ENCODE peak calls at places on chromosome 3, in five cellular contexts. Z is stomach, W is H1, D is sigmoid colon, C is A549. O is an unnamed sample.

GRCh38 chr3:132255041-132255745 is 62.0 kb upstream of the ACP3 start:
- DNase-seq in Z (no peak), W (no peak), D (no peak), C (no peak), O (no peak)

GRCh38 chr3:12991481-12991837 is 81.8 kb downstream of the IQSEC1 start:
- DNase-seq in Z (no peak), W (no peak), D (no peak), C (no peak), O (no peak)

GRCh38 chr3:113685956-113686721 is 10.3 kb downstream of the USF3 start:
- DNase-seq in Z (no peak), W (no peak), D (no peak), C (no peak), O (no peak)

GRCh38 chr3:133747907-133748639 is 1.9 kb downstream of the TF start:
- DNase-seq in Z (no peak), W (no peak), D (no peak), C (no peak), O (no peak)

GRCh38 chr3:14925729-14926591 is 21.4 kb upstream of the NR2C2 start:
- DNase-seq in Z (no peak), W (peak), D (no peak), C (peak), O (no peak)

GRCh38 chr3:44076221-44076829 is 165.4 kb upstream of the TOPAZ1 start:
- DNase-seq in Z (no peak), W (peak), D (no peak), C (no peak), O (no peak)

GRCh38 chr3:139418144-139418543 is 28.7 kb upstream of the COPB2 start:
- DNase-seq in Z (no peak), W (no peak), D (no peak), C (no peak), O (no peak)

GRCh38 chr3:119279101-119279554 is 15.1 kb upstream of the ARHGAP31 start:
- DNase-seq in Z (peak), W (no peak), D (peak), C (no peak), O (peak)

GRCh38 chr3:189806171-189806951 is 175.2 kb downstream of the TP63 start:
- DNase-seq in Z (no peak), W (no peak), D (no peak), C (no peak), O (no peak)

GRCh38 chr3:79769234-79769633 is 1.4 kb upstream of the ROBO1 start:
- DNase-seq in Z (no peak), W (no peak), D (no peak), C (no peak), O (no peak)

GRCh38 chr3:139534444-139534812 is 5.1 kb downstream of the RBP1 start:
- DNase-seq in Z (peak), W (no peak), D (peak), C (no peak), O (peak)

GRCh38 chr3:9727743-9728142 is 3.8 kb upstream of the BRPF1 start:
- DNase-seq in Z (no peak), W (no peak), D (no peak), C (no peak), O (no peak)

GRCh38 chr3:42501681-42502428 is 588 bp upstream of the VIPR1 start:
- DNase-seq in Z (peak), W (peak), D (peak), C (no peak), O (no peak)

GRCh38 chr3:23198801-23199200 is 4.3 kb upstream of the UBE2E2 start:
- DNase-seq in Z (no peak), W (no peak), D (no peak), C (no peak), O (no peak)

GRCh38 chr3:172057624-172058023 is 18.2 kb downstream of the FNDC3B start:
- DNase-seq in Z (no peak), W (no peak), D (no peak), C (no peak), O (no peak)

GRCh38 chr3:42148982-42149432 is 57.9 kb downstream of the TRAK1 start:
- DNase-seq in Z (peak), W (peak), D (peak), C (no peak), O (peak)

GRCh38 chr3:12287727-12288465 is 974 bp upstream of the PPARG start:
- DNase-seq in Z (peak), W (peak), D (no peak), C (no peak), O (peak)

GRCh38 chr3:196968233-196969000 is at the start of gene PIGZ:
- DNase-seq in Z (peak), W (peak), D (no peak), C (no peak), O (peak)

GRCh38 chr3:167467848-167468611 is 5.8 kb downstream of the SERPINI2 start:
- DNase-seq in Z (no peak), W (no peak), D (no peak), C (no peak), O (no peak)

GRCh38 chr3:55639886-55640765 is 153.0 kb upstream of the WNT5A start:
- DNase-seq in Z (no peak), W (no peak), D (no peak), C (no peak), O (no peak)

GRCh38 chr3:113223831-113224240 is 12.5 kb downstream of the BOC start:
- DNase-seq in Z (no peak), W (no peak), D (no peak), C (no peak), O (no peak)

GRCh38 chr3:192482809-192483208 is 244.5 kb downstream of the FGF12 start:
- DNase-seq in Z (no peak), W (no peak), D (no peak), C (no peak), O (no peak)

GRCh38 chr3:42264399-42265058 is 1.5 kb downstream of the CCK start:
- DNase-seq in Z (peak), W (peak), D (peak), C (peak), O (no peak)

GRCh38 chr3:46613313-46614005 is 1.1 kb downstream of the FAM240A start:
- DNase-seq in Z (no peak), W (peak), D (no peak), C (no peak), O (no peak)

GRCh38 chr3:179292440-179292839 is 30.4 kb upstream of the ZNF639 start:
- DNase-seq in Z (no peak), W (no peak), D (no peak), C (no peak), O (no peak)

GRCh38 chr3:129441782-129442181 is 1.8 kb downstream of the IFT122 start:
- DNase-seq in Z (no peak), W (no peak), D (no peak), C (no peak), O (peak)

GRCh38 chr3:189186093-189186492 is 14.3 kb downstream of the TPRG1 start:
- DNase-seq in Z (no peak), W (no peak), D (no peak), C (no peak), O (no peak)

GRCh38 chr3:19046440-19046839 is 101.9 kb upstream of the KCNH8 start:
- DNase-seq in Z (no peak), W (no peak), D (no peak), C (no peak), O (no peak)

GRCh38 chr3:30511524-30512278 is 94.7 kb upstream of the TGFBR2 start:
- DNase-seq in Z (no peak), W (no peak), D (no peak), C (peak), O (no peak)

GRCh38 chr3:182937293-182938051 is 42.9 kb downstream of the DCUN1D1 start:
- DNase-seq in Z (no peak), W (no peak), D (no peak), C (no peak), O (no peak)

GRCh38 chr3:32451049-32451659 is 51.5 kb downstream of the CMTM6 start:
- DNase-seq in Z (peak), W (no peak), D (no peak), C (no peak), O (no peak)

GRCh38 chr3:153161138-153161713 is 800 bp upstream of the RAP2B start:
- DNase-seq in Z (peak), W (peak), D (peak), C (peak), O (peak)

GRCh38 chr3:3084890-3085289 is 25.3 kb downstream of the IL5RA start:
- DNase-seq in Z (no peak), W (no peak), D (no peak), C (no peak), O (no peak)

GRCh38 chr3:118936811-118937210 is 97.8 kb downstream of the IGSF11 start:
- DNase-seq in Z (no peak), W (no peak), D (no peak), C (no peak), O (no peak)

GRCh38 chr3:115217678-115218451 is 70.8 kb upstream of the ZBTB20 start:
- DNase-seq in Z (no peak), W (no peak), D (no peak), C (peak), O (peak)

GRCh38 chr3:57224856-57225255 is 2.7 kb upstream of the APPL1 start:
- DNase-seq in Z (no peak), W (no peak), D (no peak), C (no peak), O (no peak)

GRCh38 chr3:186057594-186057993 is 51.3 kb downstream of the ETV5 start:
- DNase-seq in Z (no peak), W (no peak), D (no peak), C (no peak), O (no peak)

GRCh38 chr3:186361612-186362408 is at the start of gene DGKG:
- DNase-seq in Z (peak), W (peak), D (peak), C (peak), O (no peak)

GRCh38 chr3:107596639-107597038 is 73.9 kb downstream of the BBX start:
- DNase-seq in Z (no peak), W (no peak), D (no peak), C (no peak), O (no peak)
- TF ChIP-seq EP300 in Z (no peak), W (no peak), D (no peak), C (no peak), O (no peak)

GRCh38 chr3:21154911-21155310 is 596.1 kb downstream of the ZNF385D start:
- DNase-seq in Z (no peak), W (no peak), D (no peak), C (no peak), O (no peak)
- TF ChIP-seq EP300 in Z (no peak), W (no peak), D (no peak), C (no peak), O (no peak)

GRCh38 chr3:105315827-105316226 is 50.9 kb upstream of the ALCAM start:
- DNase-seq in Z (no peak), W (no peak), D (no peak), C (no peak), O (no peak)
- TF ChIP-seq EP300 in Z (no peak), W (no peak), D (no peak), C (no peak), O (no peak)

GRCh38 chr3:16305121-16305541 is 40.1 kb downstream of the OXNAD1 start:
- DNase-seq in Z (no peak), W (no peak), D (no peak), C (no peak), O (no peak)

GRCh38 chr3:16302082-16302631 is 37.1 kb downstream of the OXNAD1 start:
- DNase-seq in Z (no peak), W (no peak), D (no peak), C (no peak), O (no peak)

GRCh38 chr3:16303037-16303436 is 38.0 kb downstream of the OXNAD1 start:
- DNase-seq in Z (no peak), W (no peak), D (no peak), C (no peak), O (no peak)

GRCh38 chr3:16301490-16301889 is 36.5 kb downstream of the OXNAD1 start:
- DNase-seq in Z (no peak), W (no peak), D (no peak), C (no peak), O (no peak)

GRCh38 chr3:16304065-16305010 is 39.3 kb downstream of the OXNAD1 start:
- DNase-seq in Z (no peak), W (no peak), D (no peak), C (no peak), O (no peak)
- TF ChIP-seq EP300 in Z (no peak), W (no peak), D (no peak), C (no peak), O (no peak)

DNA sequence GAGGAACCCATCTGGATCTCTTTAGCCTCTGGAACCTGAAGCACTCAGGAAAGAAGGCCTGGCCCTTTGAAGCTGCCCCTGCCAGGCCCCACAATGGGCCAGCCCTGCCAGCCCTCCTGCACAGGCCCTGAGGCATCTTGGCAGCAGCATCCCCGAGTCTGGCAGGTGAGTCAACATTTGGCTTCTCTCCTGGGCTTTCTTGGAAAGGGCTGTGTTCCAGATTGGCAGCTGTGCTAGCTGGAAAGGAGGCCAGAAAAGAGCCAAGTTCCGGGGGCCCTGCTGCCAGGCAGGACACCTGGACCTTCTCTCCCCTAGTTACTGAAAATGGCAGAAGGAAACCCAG is 187.2 kb downstream of the SHQ1 start:
- DNase-seq in Z (peak), W (no peak), D (peak), C (peak), O (no peak)
- TF ChIP-seq EP300 in Z (no peak), W (no peak), D (peak), C (peak), O (no peak)

DNA sequence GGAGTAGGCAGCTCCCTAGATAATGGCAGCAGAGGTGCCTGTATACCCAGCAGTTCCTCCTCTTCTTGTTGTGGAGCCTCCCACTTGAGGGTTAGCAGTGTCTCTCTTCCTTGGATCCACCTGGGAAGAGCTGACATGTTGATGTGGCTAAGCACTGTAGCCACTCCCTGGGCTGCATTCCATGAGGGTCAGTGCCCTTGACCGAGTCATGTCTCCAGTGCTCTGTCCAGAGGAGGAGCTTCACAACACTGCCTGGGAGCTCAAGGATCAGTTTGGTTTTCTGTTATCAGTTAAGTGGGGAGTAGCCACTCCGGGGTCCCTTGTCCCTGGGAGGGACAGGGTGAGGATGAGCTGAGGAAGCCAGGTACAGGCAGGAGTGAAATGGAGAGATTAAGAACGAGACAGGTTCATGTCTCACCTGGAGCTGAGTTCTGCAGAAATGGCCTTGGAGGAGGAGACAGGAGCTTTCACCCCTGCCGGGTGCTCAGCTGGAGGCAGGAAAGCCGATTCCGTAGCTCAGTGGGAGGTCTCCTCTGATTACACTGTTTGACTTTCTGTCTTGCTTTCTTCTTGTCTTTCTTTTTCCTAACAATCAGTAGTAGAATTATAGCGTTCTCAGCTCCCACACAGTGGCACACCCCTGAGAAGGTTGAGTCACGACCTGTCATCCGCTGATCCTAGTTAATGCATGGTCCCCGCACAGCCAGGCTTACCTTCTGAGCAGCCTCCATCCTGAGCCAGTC is 57.9 kb upstream of the SEC22A start:
- DNase-seq in Z (no peak), W (no peak), D (no peak), C (no peak), O (no peak)
- TF ChIP-seq EP300 in Z (no peak), W (no peak), D (no peak), C (no peak), O (no peak)

DNA sequence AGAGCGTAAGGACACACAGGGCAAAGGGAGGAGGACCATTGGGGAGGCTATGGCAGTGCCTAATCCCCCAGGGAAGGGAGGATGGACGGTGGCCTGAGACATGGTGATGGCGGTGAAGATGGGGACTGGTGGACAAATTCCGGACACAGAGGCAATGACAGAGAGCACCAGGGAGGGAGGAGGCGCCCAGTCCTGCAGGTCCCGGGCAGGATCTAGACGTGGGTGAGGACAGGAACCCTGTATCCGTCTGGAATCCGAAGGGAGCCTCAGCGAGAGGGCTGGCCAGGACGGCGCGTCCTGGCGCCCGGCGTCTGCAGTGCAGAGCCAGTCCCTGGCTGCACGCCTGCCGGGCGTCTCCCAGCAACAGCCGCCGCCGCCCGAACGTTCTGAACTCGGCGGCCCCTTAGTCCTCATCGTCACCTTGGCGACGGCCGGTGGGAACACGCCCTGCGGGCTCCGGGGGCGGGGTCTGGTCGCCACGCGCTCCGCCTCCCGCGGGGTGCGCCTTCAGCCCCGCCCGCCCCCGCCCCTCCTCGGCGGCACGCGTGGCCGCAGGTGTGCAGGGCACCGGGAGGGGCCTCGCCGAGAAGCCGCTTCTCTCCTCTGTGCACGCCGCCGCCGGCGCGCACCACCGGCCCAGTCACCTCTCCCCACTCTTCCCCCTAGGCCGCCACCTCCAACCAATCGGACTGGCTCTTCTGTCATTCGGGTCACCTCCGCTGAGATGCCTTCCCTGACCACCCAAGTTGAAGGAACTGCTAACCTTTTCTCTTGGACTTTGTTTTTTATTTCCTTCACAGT is 11.6 kb downstream of the XIRP1 start:
- DNase-seq in Z (peak), W (peak), D (peak), C (peak), O (peak)
- TF ChIP-seq EP300 in Z (peak), W (no peak), D (no peak), C (no peak), O (no peak)

O was measured in ovary.